ENCODE peak calls at places on chromosomes 7 and 10, in five cellular contexts. One of them, this sample, is unnamed.

GRCh38 chr7:24764972-24765744 is 7.9 kb upstream of the GSDME start:
- DNase-seq in fibroblast of the conjunctiva: no peak
- DNase-seq in stimulated activated CD4-positive, alpha-beta T cell treated with anti-CD3 and anti-CD28 coated beads, Interleukin-4, amount 100 ng/mL, for 24 hours: no peak
- DNase-seq in SK-MEL-5: peak
- DNase-seq in left cardiac atrium: peak
- DNase-seq in this sample: no peak

GRCh38 chr10:117666131-117666530 is 123.6 kb downstream of the EMX2 start:
- DNase-seq in fibroblast of the conjunctiva: peak
- DNase-seq in stimulated activated CD4-positive, alpha-beta T cell treated with anti-CD3 and anti-CD28 coated beads, Interleukin-4, amount 100 ng/mL, for 24 hours: no peak
- DNase-seq in SK-MEL-5: no peak
- DNase-seq in left cardiac atrium: no peak
- DNase-seq in this sample: no peak

GRCh38 chr10:3043512-3044368 is 23.6 kb upstream of the PFKP start:
- DNase-seq in fibroblast of the conjunctiva: peak
- DNase-seq in stimulated activated CD4-positive, alpha-beta T cell treated with anti-CD3 and anti-CD28 coated beads, Interleukin-4, amount 100 ng/mL, for 24 hours: peak
- DNase-seq in SK-MEL-5: peak
- DNase-seq in left cardiac atrium: peak
- DNase-seq in this sample: peak

GRCh38 chr7:134044682-134045081 is 82.5 kb upstream of the LRGUK start:
- DNase-seq in fibroblast of the conjunctiva: no peak
- DNase-seq in stimulated activated CD4-positive, alpha-beta T cell treated with anti-CD3 and anti-CD28 coated beads, Interleukin-4, amount 100 ng/mL, for 24 hours: no peak
- DNase-seq in SK-MEL-5: no peak
- DNase-seq in left cardiac atrium: no peak
- DNase-seq in this sample: no peak

GRCh38 chr7:30470783-30471182 is 7.8 kb downstream of the NOD1 start:
- DNase-seq in fibroblast of the conjunctiva: no peak
- DNase-seq in stimulated activated CD4-positive, alpha-beta T cell treated with anti-CD3 and anti-CD28 coated beads, Interleukin-4, amount 100 ng/mL, for 24 hours: no peak
- DNase-seq in SK-MEL-5: no peak
- DNase-seq in left cardiac atrium: peak
- DNase-seq in this sample: peak

GRCh38 chr7:22640269-22640668 is 86.7 kb upstream of the IL6 start:
- DNase-seq in fibroblast of the conjunctiva: no peak
- DNase-seq in stimulated activated CD4-positive, alpha-beta T cell treated with anti-CD3 and anti-CD28 coated beads, Interleukin-4, amount 100 ng/mL, for 24 hours: peak
- DNase-seq in SK-MEL-5: no peak
- DNase-seq in left cardiac atrium: no peak
- DNase-seq in this sample: no peak

GRCh38 chr7:142770720-142771352 is at the start of gene PRSS2:
- DNase-seq in fibroblast of the conjunctiva: no peak
- DNase-seq in stimulated activated CD4-positive, alpha-beta T cell treated with anti-CD3 and anti-CD28 coated beads, Interleukin-4, amount 100 ng/mL, for 24 hours: no peak
- DNase-seq in SK-MEL-5: no peak
- DNase-seq in left cardiac atrium: no peak
- DNase-seq in this sample: no peak

GRCh38 chr10:71049994-71050393 is 161.6 kb upstream of the PCBD1 start:
- DNase-seq in fibroblast of the conjunctiva: no peak
- DNase-seq in stimulated activated CD4-positive, alpha-beta T cell treated with anti-CD3 and anti-CD28 coated beads, Interleukin-4, amount 100 ng/mL, for 24 hours: no peak
- DNase-seq in SK-MEL-5: no peak
- DNase-seq in left cardiac atrium: no peak
- DNase-seq in this sample: no peak

GRCh38 chr7:6494365-6494764 is 46.6 kb upstream of the DAGLB start:
- DNase-seq in fibroblast of the conjunctiva: no peak
- DNase-seq in stimulated activated CD4-positive, alpha-beta T cell treated with anti-CD3 and anti-CD28 coated beads, Interleukin-4, amount 100 ng/mL, for 24 hours: no peak
- DNase-seq in SK-MEL-5: no peak
- DNase-seq in left cardiac atrium: no peak
- DNase-seq in this sample: no peak

GRCh38 chr10:78966182-78966787 is 102.5 kb upstream of the ZMIZ1 start:
- DNase-seq in fibroblast of the conjunctiva: no peak
- DNase-seq in stimulated activated CD4-positive, alpha-beta T cell treated with anti-CD3 and anti-CD28 coated beads, Interleukin-4, amount 100 ng/mL, for 24 hours: no peak
- DNase-seq in SK-MEL-5: no peak
- DNase-seq in left cardiac atrium: no peak
- DNase-seq in this sample: no peak

GRCh38 chr10:110500515-110500905 is 2.8 kb downstream of the DUSP5 start:
- DNase-seq in fibroblast of the conjunctiva: peak
- DNase-seq in stimulated activated CD4-positive, alpha-beta T cell treated with anti-CD3 and anti-CD28 coated beads, Interleukin-4, amount 100 ng/mL, for 24 hours: no peak
- DNase-seq in SK-MEL-5: no peak
- DNase-seq in left cardiac atrium: peak
- DNase-seq in this sample: peak

GRCh38 chr7:122304604-122304975 is at the start of gene FEZF1:
- DNase-seq in fibroblast of the conjunctiva: no peak
- DNase-seq in stimulated activated CD4-positive, alpha-beta T cell treated with anti-CD3 and anti-CD28 coated beads, Interleukin-4, amount 100 ng/mL, for 24 hours: no peak
- DNase-seq in SK-MEL-5: peak
- DNase-seq in left cardiac atrium: no peak
- DNase-seq in this sample: no peak

GRCh38 chr10:124245191-124245590 is 151.8 kb upstream of the CHST15 start:
- DNase-seq in fibroblast of the conjunctiva: no peak
- DNase-seq in stimulated activated CD4-positive, alpha-beta T cell treated with anti-CD3 and anti-CD28 coated beads, Interleukin-4, amount 100 ng/mL, for 24 hours: no peak
- DNase-seq in SK-MEL-5: no peak
- DNase-seq in left cardiac atrium: no peak
- DNase-seq in this sample: no peak

GRCh38 chr7:38367301-38367700 is 93.9 kb upstream of the TARP start:
- DNase-seq in fibroblast of the conjunctiva: no peak
- DNase-seq in stimulated activated CD4-positive, alpha-beta T cell treated with anti-CD3 and anti-CD28 coated beads, Interleukin-4, amount 100 ng/mL, for 24 hours: peak
- DNase-seq in SK-MEL-5: no peak
- DNase-seq in left cardiac atrium: no peak
- DNase-seq in this sample: no peak

GRCh38 chr10:89153086-89153485 is 54.0 kb downstream of the CH25H start:
- DNase-seq in fibroblast of the conjunctiva: no peak
- DNase-seq in stimulated activated CD4-positive, alpha-beta T cell treated with anti-CD3 and anti-CD28 coated beads, Interleukin-4, amount 100 ng/mL, for 24 hours: no peak
- DNase-seq in SK-MEL-5: no peak
- DNase-seq in left cardiac atrium: no peak
- DNase-seq in this sample: no peak

GRCh38 chr7:43879477-43879876 is 10.2 kb upstream of the MRPS24 start:
- DNase-seq in fibroblast of the conjunctiva: no peak
- DNase-seq in stimulated activated CD4-positive, alpha-beta T cell treated with anti-CD3 and anti-CD28 coated beads, Interleukin-4, amount 100 ng/mL, for 24 hours: no peak
- DNase-seq in SK-MEL-5: no peak
- DNase-seq in left cardiac atrium: no peak
- DNase-seq in this sample: peak

GRCh38 chr7:151215396-151215795 is 5.1 kb upstream of the H2BK1 start:
- DNase-seq in fibroblast of the conjunctiva: no peak
- DNase-seq in stimulated activated CD4-positive, alpha-beta T cell treated with anti-CD3 and anti-CD28 coated beads, Interleukin-4, amount 100 ng/mL, for 24 hours: no peak
- DNase-seq in SK-MEL-5: no peak
- DNase-seq in left cardiac atrium: no peak
- DNase-seq in this sample: no peak

GRCh38 chr10:19922236-19922963 is 106.2 kb downstream of the PLXDC2 start:
- DNase-seq in fibroblast of the conjunctiva: peak
- DNase-seq in stimulated activated CD4-positive, alpha-beta T cell treated with anti-CD3 and anti-CD28 coated beads, Interleukin-4, amount 100 ng/mL, for 24 hours: no peak
- DNase-seq in SK-MEL-5: no peak
- DNase-seq in left cardiac atrium: no peak
- DNase-seq in this sample: no peak

GRCh38 chr7:13990319-13990983 is 985 bp upstream of the ETV1 start:
- DNase-seq in fibroblast of the conjunctiva: no peak
- DNase-seq in stimulated activated CD4-positive, alpha-beta T cell treated with anti-CD3 and anti-CD28 coated beads, Interleukin-4, amount 100 ng/mL, for 24 hours: peak
- DNase-seq in SK-MEL-5: peak
- DNase-seq in left cardiac atrium: peak
- DNase-seq in this sample: no peak

GRCh38 chr7:35701287-35701686 is 6.4 kb upstream of the HERPUD2 start:
- DNase-seq in fibroblast of the conjunctiva: no peak
- DNase-seq in stimulated activated CD4-positive, alpha-beta T cell treated with anti-CD3 and anti-CD28 coated beads, Interleukin-4, amount 100 ng/mL, for 24 hours: no peak
- DNase-seq in SK-MEL-5: no peak
- DNase-seq in left cardiac atrium: no peak
- DNase-seq in this sample: no peak

GRCh38 chr7:4268040-4268965 is 413.8 kb upstream of the FOXK1 start:
- DNase-seq in fibroblast of the conjunctiva: no peak
- DNase-seq in stimulated activated CD4-positive, alpha-beta T cell treated with anti-CD3 and anti-CD28 coated beads, Interleukin-4, amount 100 ng/mL, for 24 hours: no peak
- DNase-seq in SK-MEL-5: no peak
- DNase-seq in left cardiac atrium: no peak
- DNase-seq in this sample: no peak

GRCh38 chr10:117134084-117135025 is 3.7 kb downstream of the VAX1 start:
- DNase-seq in fibroblast of the conjunctiva: no peak
- DNase-seq in stimulated activated CD4-positive, alpha-beta T cell treated with anti-CD3 and anti-CD28 coated beads, Interleukin-4, amount 100 ng/mL, for 24 hours: no peak
- DNase-seq in SK-MEL-5: no peak
- DNase-seq in left cardiac atrium: no peak
- DNase-seq in this sample: no peak

GRCh38 chr7:122413339-122413738 is 108.8 kb upstream of the FEZF1 start:
- DNase-seq in fibroblast of the conjunctiva: no peak
- DNase-seq in stimulated activated CD4-positive, alpha-beta T cell treated with anti-CD3 and anti-CD28 coated beads, Interleukin-4, amount 100 ng/mL, for 24 hours: no peak
- DNase-seq in SK-MEL-5: no peak
- DNase-seq in left cardiac atrium: no peak
- DNase-seq in this sample: no peak

GRCh38 chr7:1704326-1705241 is 34.5 kb downstream of the ELFN1 start:
- DNase-seq in fibroblast of the conjunctiva: no peak
- DNase-seq in stimulated activated CD4-positive, alpha-beta T cell treated with anti-CD3 and anti-CD28 coated beads, Interleukin-4, amount 100 ng/mL, for 24 hours: no peak
- DNase-seq in SK-MEL-5: no peak
- DNase-seq in left cardiac atrium: peak
- DNase-seq in this sample: no peak

GRCh38 chr7:90856317-90857072 is 260.4 kb downstream of the CDK14 start:
- DNase-seq in fibroblast of the conjunctiva: no peak
- DNase-seq in stimulated activated CD4-positive, alpha-beta T cell treated with anti-CD3 and anti-CD28 coated beads, Interleukin-4, amount 100 ng/mL, for 24 hours: no peak
- DNase-seq in SK-MEL-5: no peak
- DNase-seq in left cardiac atrium: no peak
- DNase-seq in this sample: no peak

GRCh38 chr10:78570633-78571032 is 498.1 kb upstream of the ZMIZ1 start:
- DNase-seq in fibroblast of the conjunctiva: no peak
- DNase-seq in stimulated activated CD4-positive, alpha-beta T cell treated with anti-CD3 and anti-CD28 coated beads, Interleukin-4, amount 100 ng/mL, for 24 hours: no peak
- DNase-seq in SK-MEL-5: no peak
- DNase-seq in left cardiac atrium: no peak
- DNase-seq in this sample: no peak

GRCh38 chr10:90856964-90857634 is 740 bp downstream of the HTR7 start:
- DNase-seq in fibroblast of the conjunctiva: no peak
- DNase-seq in stimulated activated CD4-positive, alpha-beta T cell treated with anti-CD3 and anti-CD28 coated beads, Interleukin-4, amount 100 ng/mL, for 24 hours: no peak
- DNase-seq in SK-MEL-5: no peak
- DNase-seq in left cardiac atrium: no peak
- DNase-seq in this sample: no peak

GRCh38 chr10:21907436-21907835 is 96.1 kb downstream of the DNAJC1 start:
- DNase-seq in fibroblast of the conjunctiva: no peak
- DNase-seq in stimulated activated CD4-positive, alpha-beta T cell treated with anti-CD3 and anti-CD28 coated beads, Interleukin-4, amount 100 ng/mL, for 24 hours: no peak
- DNase-seq in SK-MEL-5: no peak
- DNase-seq in left cardiac atrium: no peak
- DNase-seq in this sample: no peak

GRCh38 chr7:92835851-92836488 is 403 bp downstream of the CDK6 start:
- DNase-seq in fibroblast of the conjunctiva: no peak
- DNase-seq in stimulated activated CD4-positive, alpha-beta T cell treated with anti-CD3 and anti-CD28 coated beads, Interleukin-4, amount 100 ng/mL, for 24 hours: peak
- DNase-seq in SK-MEL-5: peak
- DNase-seq in left cardiac atrium: peak
- DNase-seq in this sample: no peak

GRCh38 chr7:8627322-8627721 is 193.9 kb downstream of the NXPH1 start:
- DNase-seq in fibroblast of the conjunctiva: no peak
- DNase-seq in stimulated activated CD4-positive, alpha-beta T cell treated with anti-CD3 and anti-CD28 coated beads, Interleukin-4, amount 100 ng/mL, for 24 hours: no peak
- DNase-seq in SK-MEL-5: no peak
- DNase-seq in left cardiac atrium: no peak
- DNase-seq in this sample: no peak

GRCh38 chr7:105448181-105448580 is 59.5 kb upstream of the SRPK2 start:
- DNase-seq in fibroblast of the conjunctiva: no peak
- DNase-seq in stimulated activated CD4-positive, alpha-beta T cell treated with anti-CD3 and anti-CD28 coated beads, Interleukin-4, amount 100 ng/mL, for 24 hours: no peak
- DNase-seq in SK-MEL-5: no peak
- DNase-seq in left cardiac atrium: no peak
- DNase-seq in this sample: no peak

GRCh38 chr10:45082176-45082575 is 81.5 kb downstream of the ZNF22 start:
- DNase-seq in fibroblast of the conjunctiva: no peak
- DNase-seq in stimulated activated CD4-positive, alpha-beta T cell treated with anti-CD3 and anti-CD28 coated beads, Interleukin-4, amount 100 ng/mL, for 24 hours: no peak
- DNase-seq in SK-MEL-5: no peak
- DNase-seq in left cardiac atrium: no peak
- DNase-seq in this sample: no peak

GRCh38 chr10:50807851-50808776 is 68.4 kb downstream of the ASAH2B start:
- DNase-seq in fibroblast of the conjunctiva: no peak
- DNase-seq in stimulated activated CD4-positive, alpha-beta T cell treated with anti-CD3 and anti-CD28 coated beads, Interleukin-4, amount 100 ng/mL, for 24 hours: no peak
- DNase-seq in SK-MEL-5: no peak
- DNase-seq in left cardiac atrium: no peak
- DNase-seq in this sample: no peak

GRCh38 chr7:117012284-117013174 is 59.2 kb downstream of the ST7 start:
- DNase-seq in fibroblast of the conjunctiva: peak
- DNase-seq in stimulated activated CD4-positive, alpha-beta T cell treated with anti-CD3 and anti-CD28 coated beads, Interleukin-4, amount 100 ng/mL, for 24 hours: no peak
- DNase-seq in SK-MEL-5: peak
- DNase-seq in left cardiac atrium: no peak
- DNase-seq in this sample: no peak

GRCh38 chr10:6313107-6313895 is 110.6 kb downstream of the PFKFB3 start:
- DNase-seq in fibroblast of the conjunctiva: no peak
- DNase-seq in stimulated activated CD4-positive, alpha-beta T cell treated with anti-CD3 and anti-CD28 coated beads, Interleukin-4, amount 100 ng/mL, for 24 hours: no peak
- DNase-seq in SK-MEL-5: no peak
- DNase-seq in left cardiac atrium: no peak
- DNase-seq in this sample: no peak

GRCh38 chr7:140778568-140778967 is 82.1 kb downstream of the NDUFB2 start:
- DNase-seq in fibroblast of the conjunctiva: no peak
- DNase-seq in stimulated activated CD4-positive, alpha-beta T cell treated with anti-CD3 and anti-CD28 coated beads, Interleukin-4, amount 100 ng/mL, for 24 hours: no peak
- DNase-seq in SK-MEL-5: no peak
- DNase-seq in left cardiac atrium: no peak
- DNase-seq in this sample: no peak

GRCh38 chr7:120052884-120053382 is 220.0 kb upstream of the KCND2 start:
- DNase-seq in fibroblast of the conjunctiva: peak
- DNase-seq in stimulated activated CD4-positive, alpha-beta T cell treated with anti-CD3 and anti-CD28 coated beads, Interleukin-4, amount 100 ng/mL, for 24 hours: no peak
- DNase-seq in SK-MEL-5: no peak
- DNase-seq in left cardiac atrium: peak
- DNase-seq in this sample: peak

GRCh38 chr7:80542398-80542797 is 30.5 kb upstream of the GNAT3 start:
- DNase-seq in fibroblast of the conjunctiva: peak
- DNase-seq in stimulated activated CD4-positive, alpha-beta T cell treated with anti-CD3 and anti-CD28 coated beads, Interleukin-4, amount 100 ng/mL, for 24 hours: no peak
- DNase-seq in SK-MEL-5: no peak
- DNase-seq in left cardiac atrium: no peak
- DNase-seq in this sample: peak

This sample was measured in amniotic stem cell.